ENCODE peak calls at places on chromosomes 3 and 15, in five cellular contexts. H is HCT116, U is fibroblast of lung, K is IMR-90, F is kidney. D is an unnamed sample.
A peak's percentile ranks its signal among the peaks of the same experiment; 100 is the strongest.

GRCh38 chr3:120908803-120909601 is 997 bp downstream of the STXBP5L start:
- DNase-seq in F (peak; percentile 66), K (no peak), H (no peak), U (no peak), D (no peak)

GRCh38 chr3:100600181-100601042 is 9.0 kb upstream of the ADGRG7 start:
- DNase-seq in U (no peak), H (no peak), K (no peak), F (peak; percentile 41), D (no peak)

GRCh38 chr15:27670481-27670880 is 428.6 kb downstream of the OCA2 start:
- DNase-seq in H (no peak), F (no peak), U (no peak), K (no peak), D (no peak)

GRCh38 chr3:186815490-186815889 is 9.2 kb upstream of the RFC4 start:
- DNase-seq in U (peak; percentile 47), H (no peak), K (peak; percentile 68), F (no peak), D (peak; percentile 69)

GRCh38 chr3:51955893-51956770 is 951 bp downstream of the GPR62 start:
- DNase-seq in K (no peak), U (peak; percentile 54), F (peak; percentile 89), H (no peak), D (no peak)

GRCh38 chr3:72258786-72259185 is 473.8 kb upstream of the PROK2 start:
- DNase-seq in F (no peak), H (no peak), K (no peak), U (no peak), D (no peak)

GRCh38 chr3:71101014-71101413 is 482.5 kb downstream of the FOXP1 start:
- DNase-seq in K (peak; percentile 81), F (no peak), H (no peak), U (no peak), D (peak; percentile 93)

GRCh38 chr3:117010316-117010715 is 300.7 kb downstream of the TUSC7 start:
- DNase-seq in H (no peak), U (no peak), F (no peak), K (no peak), D (no peak)

GRCh38 chr3:28726840-28727239 is 378.2 kb upstream of the AZI2 start:
- DNase-seq in H (peak; percentile 44), K (no peak), F (no peak), U (peak; percentile 27), D (peak; percentile 66)

GRCh38 chr3:122245513-122246174 is 62.2 kb downstream of the CASR start:
- DNase-seq in F (no peak), K (peak; percentile 78), U (no peak), H (no peak), D (peak; percentile 27)

GRCh38 chr3:8484409-8485140 is 17.0 kb upstream of the LMCD1 start:
- DNase-seq in U (no peak), F (no peak), H (no peak), K (no peak), D (no peak)

GRCh38 chr3:69997486-69998307 is 1.8 kb upstream of the SAMMSON start:
- DNase-seq in K (no peak), H (no peak), F (no peak), U (peak; percentile 75), D (no peak)

GRCh38 chr15:98983333-98983732 is 24.3 kb downstream of the PGPEP1L start:
- DNase-seq in F (no peak), H (no peak), K (peak; percentile 84), U (peak; percentile 89), D (peak; percentile 77)

GRCh38 chr3:87320748-87321634 is 44.6 kb upstream of the POU1F1 start:
- DNase-seq in U (no peak), F (no peak), K (no peak), H (peak; percentile 37), D (peak; percentile 53)

GRCh38 chr15:77024273-77025065 is 29.5 kb downstream of the PSTPIP1 start:
- DNase-seq in U (peak; percentile 37), F (peak; percentile 81), H (no peak), K (peak; percentile 27), D (peak; percentile 71)

GRCh38 chr3:129016366-129016724 is 15.2 kb downstream of the EFCC1 start:
- DNase-seq in U (no peak), H (no peak), F (peak; percentile 78), K (no peak), D (peak; percentile 30)

GRCh38 chr3:49022751-49023171 is 840 bp downstream of the NDUFAF3 start:
- DNase-seq in K (no peak), F (peak; percentile 78), H (no peak), U (no peak), D (peak; percentile 49)

GRCh38 chr15:68979036-68979435 is 35.5 kb upstream of the NOX5 start:
- DNase-seq in F (no peak), U (no peak), H (no peak), K (no peak), D (no peak)

GRCh38 chr3:32238816-32239637 is 547 bp downstream of the CMTM8 start:
- DNase-seq in H (no peak), K (peak; percentile 10), F (peak; percentile 76), U (peak; percentile 36), D (peak; percentile 39)

GRCh38 chr3:34077796-34078195 is 279.4 kb downstream of the PDCD6IP start:
- DNase-seq in K (no peak), U (no peak), F (no peak), H (no peak), D (no peak)

GRCh38 chr3:123586966-123587365 is 2.1 kb upstream of the HACD2 start:
- DNase-seq in U (no peak), H (no peak), K (peak; percentile 40), F (no peak), D (no peak)

GRCh38 chr15:50624616-50625168 is 61.9 kb downstream of the TRPM7 start:
- DNase-seq in F (no peak), U (peak; percentile 30), K (no peak), H (no peak), D (no peak)

GRCh38 chr3:23981955-23982354 is 36.9 kb downstream of the NR1D2 start:
- DNase-seq in H (no peak), K (no peak), U (no peak), F (no peak), D (peak; percentile 23)

GRCh38 chr15:71051539-71051938 is 63.7 kb upstream of the THSD4 start:
- DNase-seq in K (peak; percentile 94), F (no peak), H (no peak), U (peak; percentile 85), D (peak; percentile 16)

GRCh38 chr3:187208159-187208558 is 10.9 kb downstream of the RTP1 start:
- DNase-seq in H (no peak), U (no peak), F (no peak), K (peak; percentile 29), D (peak; percentile 93)

GRCh38 chr15:65101418-65101890 is 13.5 kb downstream of the UBAP1L start:
- DNase-seq in U (peak; percentile 83), F (no peak), H (peak; percentile 22), K (peak; percentile 63), D (peak; percentile 53)
- H3K4me3 ChIP-seq in U (no peak overlapping the region), F (no peak overlapping the region), H (no peak overlapping the region), K (no peak overlapping the region), D (no peak overlapping the region)

GRCh38 chr3:111859974-111860859 is 1.2 kb downstream of the PHLDB2 start:
- DNase-seq in F (peak; percentile 90), U (peak; percentile 92), K (peak; percentile 87), H (peak; percentile 82), D (peak; percentile 96)

GRCh38 chr3:111856501-111856900 is 2.6 kb upstream of the PHLDB2 start:
- DNase-seq in K (no peak), F (no peak), H (no peak), U (no peak), D (no peak)

GRCh38 chr3:111857474-111857873 is 1.6 kb upstream of the PHLDB2 start:
- DNase-seq in U (no peak), H (no peak), K (no peak), F (no peak), D (no peak)

GRCh38 chr3:111859061-111859973 is at the start of gene PHLDB2:
- DNase-seq in F (peak; percentile 94), K (peak; percentile 67), H (no peak), U (peak; percentile 71), D (peak; percentile 97)

GRCh38 chr3:111858641-111859040 is 424 bp upstream of the PHLDB2 start:
- DNase-seq in F (no peak), K (no peak), U (no peak), H (no peak), D (no peak)
- H3K9ac ChIP-seq in F (peak overlapping the region; percentile 13), K (peak overlapping the region; percentile 83), U (no peak overlapping the region), H (peak overlapping the region; percentile 81), D (peak overlapping the region; percentile 95)

DNA sequence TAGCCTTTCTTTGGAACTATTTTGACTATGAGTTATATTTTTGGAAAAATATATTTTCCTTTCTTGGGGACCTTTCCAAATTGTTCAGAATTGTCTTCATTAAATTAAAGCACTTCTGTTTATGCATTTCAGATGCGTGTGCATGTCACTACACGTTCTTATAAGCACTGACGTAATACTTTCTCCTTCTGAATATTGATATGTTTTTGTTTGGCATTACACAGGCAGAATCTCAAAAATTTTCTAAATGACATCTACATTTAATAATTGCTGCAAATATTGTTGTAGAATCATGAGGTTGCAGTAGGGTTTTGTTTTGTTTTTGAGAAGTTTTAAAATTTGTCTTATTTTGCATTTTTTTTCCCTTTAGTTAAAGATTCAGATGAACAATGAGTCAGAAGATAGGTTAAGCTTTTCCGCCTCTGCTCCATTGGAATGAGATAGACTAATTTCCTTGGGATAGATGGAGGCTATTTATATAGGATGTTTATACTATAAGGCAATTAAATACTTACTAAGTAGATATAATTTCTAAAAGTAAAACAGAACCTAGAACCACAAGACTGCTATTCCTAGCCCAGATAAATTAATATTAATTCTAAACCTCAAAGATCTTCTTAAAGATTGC is 110.8 kb downstream of the MBNL1 start:
- DNase-seq in U (no peak), K (peak; percentile 62), F (no peak), H (no peak), D (no peak)
- H3K4me3 ChIP-seq in U (no peak overlapping the region), K (no peak overlapping the region), F (no peak overlapping the region), H (no peak overlapping the region), D (no peak overlapping the region)

GRCh38 chr15:40217166-40217785 is 21.6 kb upstream of the PAK6 start:
- DNase-seq in F (no peak), H (peak; percentile 68), K (peak; percentile 70), U (peak; percentile 80), D (peak; percentile 92)
- H3K9ac ChIP-seq in F (no peak overlapping the region), H (no peak overlapping the region), K (no peak overlapping the region), U (no peak overlapping the region), D (no peak overlapping the region)

GRCh38 chr15:73686781-73687256 is 2.6 kb downstream of the CD276 start:
- DNase-seq in H (no peak), U (peak; percentile 90), F (no peak), K (peak; percentile 97), D (peak; percentile 49)
- H3K4me3 ChIP-seq in H (no peak overlapping the region), U (no peak overlapping the region), F (no peak overlapping the region), K (no peak overlapping the region), D (peak overlapping the region; percentile 93)

DNA sequence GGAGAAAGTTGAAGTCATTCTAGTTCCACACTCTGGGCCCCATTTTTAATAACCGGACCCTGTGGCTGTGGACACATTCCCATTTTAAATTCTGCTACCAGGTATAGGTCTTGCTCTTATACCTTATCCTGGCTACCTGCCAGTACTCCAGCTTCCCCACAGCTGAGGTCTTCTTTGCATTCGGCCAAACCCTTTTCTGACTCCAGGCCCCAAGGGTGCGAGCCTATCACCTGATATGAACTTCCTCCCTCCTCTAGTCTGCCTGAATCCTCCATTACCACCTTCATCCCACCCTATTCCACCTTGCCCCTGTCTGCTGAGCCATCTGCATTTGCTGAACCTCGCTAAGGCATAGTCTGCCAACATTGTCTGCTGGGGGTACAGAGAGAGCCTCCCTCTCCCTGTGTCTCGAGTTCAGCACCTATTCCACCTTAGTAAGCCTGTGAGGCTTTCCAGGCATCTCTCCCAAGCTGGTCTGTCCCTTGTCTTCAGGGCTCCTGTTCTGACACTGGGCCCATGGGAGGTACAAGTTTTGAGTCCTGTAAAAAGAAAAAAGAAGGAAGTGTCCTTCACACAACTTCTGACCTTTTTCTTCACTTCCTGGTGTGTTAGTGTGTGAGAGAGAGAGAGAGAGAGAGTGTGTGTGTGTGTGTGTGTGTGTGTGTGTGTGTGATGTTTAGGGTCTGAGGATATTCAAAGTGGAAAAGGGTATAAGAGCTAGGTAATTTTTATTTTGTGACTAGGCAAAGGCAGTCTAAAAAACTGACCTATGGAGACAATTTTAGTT is 27.0 kb downstream of the PDE8A start:
- DNase-seq in F (no peak), U (no peak), K (no peak), H (no peak), D (no peak)
- H3K9ac ChIP-seq in F (no peak overlapping the region), U (no peak overlapping the region), K (no peak overlapping the region), H (no peak overlapping the region), D (no peak overlapping the region)